ENCODE peak calls at places on chromosomes 1 and 21, in four cellular contexts. B, V, W and T are unnamed samples.
A peak's percentile ranks its signal among the peaks of the same experiment; 100 is the strongest.

GRCh38 chr1:232177438-232177837 is 452.5 kb downstream of the SIPA1L2 start:
- DNase-seq in B (no peak), V (no peak), W (no peak), T (no peak)

GRCh38 chr1:89633103-89633744 is at the start of gene LRRC8C:
- DNase-seq in B (peak; percentile 73), V (no peak), W (peak; percentile 81), T (no peak)

GRCh38 chr1:88276158-88276557 is 407.9 kb upstream of the PKN2 start:
- DNase-seq in B (no peak), V (no peak), W (no peak), T (no peak)

GRCh38 chr1:239805888-239806772 is 285.6 kb upstream of the FMN2 start:
- DNase-seq in B (no peak), V (no peak), W (no peak), T (no peak)

GRCh38 chr1:118504231-118504644 is 319.2 kb upstream of the SPAG17 start:
- DNase-seq in B (no peak), V (peak; percentile 61), W (no peak), T (no peak)

GRCh38 chr1:76374111-76374510 is 299.6 kb downstream of the ST6GALNAC3 start:
- DNase-seq in B (no peak), V (no peak), W (no peak), T (no peak)

GRCh38 chr1:117414943-117415342 is 47.7 kb downstream of the MAN1A2 start:
- DNase-seq in B (no peak), V (no peak), W (no peak), T (no peak)

GRCh38 chr1:9455487-9456237 is 83.6 kb upstream of the SLC25A33 start:
- DNase-seq in B (no peak), V (peak; percentile 97), W (no peak), T (no peak)

GRCh38 chr1:115977481-115978258 is 1.4 kb downstream of the SLC22A15 start:
- DNase-seq in B (no peak), V (no peak), W (no peak), T (no peak)

GRCh38 chr1:117392776-117393175 is 25.5 kb downstream of the MAN1A2 start:
- DNase-seq in B (no peak), V (no peak), W (no peak), T (no peak)

GRCh38 chr1:77888071-77888428 is 374 bp upstream of the NEXN start:
- DNase-seq in B (no peak), V (no peak), W (no peak), T (no peak)

GRCh38 chr1:101820080-101820479 is 176.6 kb downstream of the OLFM3 start:
- DNase-seq in B (no peak), V (peak; percentile 57), W (no peak), T (no peak)

GRCh38 chr21:34962586-34963222 is 86.4 kb downstream of the RUNX1 start:
- DNase-seq in B (no peak), V (no peak), W (no peak), T (no peak)

GRCh38 chr1:174008979-174009378 is 13.2 kb downstream of the RC3H1 start:
- DNase-seq in B (no peak), V (no peak), W (no peak), T (no peak)

GRCh38 chr1:108896160-108897150 is 19.7 kb downstream of the GPSM2 start:
- DNase-seq in B (no peak), V (peak; percentile 64), W (no peak), T (no peak)

GRCh38 chr1:232459826-232460225 is 170.1 kb downstream of the SIPA1L2 start:
- DNase-seq in B (no peak), V (no peak), W (no peak), T (no peak)

GRCh38 chr1:240190881-240191385 is 99.2 kb downstream of the FMN2 start:
- DNase-seq in B (no peak), V (no peak), W (no peak), T (no peak)

GRCh38 chr1:233197940-233198339 is 97.6 kb downstream of the PCNX2 start:
- DNase-seq in B (no peak), V (no peak), W (no peak), T (no peak)

GRCh38 chr1:46134660-46135331 is 2.4 kb upstream of the PIK3R3 start:
- DNase-seq in B (no peak), V (no peak), W (no peak), T (no peak)

GRCh38 chr1:211339631-211340041 is 13.0 kb downstream of the TRAF5 start:
- DNase-seq in B (no peak), V (no peak), W (peak; percentile 56), T (no peak)

GRCh38 chr1:233721003-233721595 is 107.2 kb downstream of the KCNK1 start:
- DNase-seq in B (no peak), V (peak; percentile 54), W (no peak), T (no peak)

GRCh38 chr1:183945432-183946308 is 91.9 kb downstream of the COLGALT2 start:
- DNase-seq in B (no peak), V (peak; percentile 80), W (no peak), T (no peak)

GRCh38 chr21:16353764-16354163 is 624.0 kb downstream of the USP25 start:
- DNase-seq in B (no peak), V (no peak), W (no peak), T (no peak)

GRCh38 chr1:230148194-230148581 is 81.2 kb downstream of the GALNT2 start:
- DNase-seq in B (no peak), V (no peak), W (no peak), T (no peak)
- H3K4me1 ChIP-seq in B (peaks cover 14% of the 10 kb centered on the region), V (no peaks in the 10 kb centered on the region), W (peaks cover 22% of the 10 kb centered on the region), T (peaks cover 69% of the 10 kb centered on the region)

GRCh38 chr1:155136728-155137127 is 1.1 kb downstream of the SLC50A1 start:
- DNase-seq in B (no peak), V (peak; percentile 51), W (no peak), T (no peak)

GRCh38 chr1:155137129-155137528 is 1.5 kb downstream of the SLC50A1 start:
- DNase-seq in B (no peak), V (no peak), W (no peak), T (no peak)

GRCh38 chr1:155134322-155134721 is 1.3 kb upstream of the SLC50A1 start:
- DNase-seq in B (no peak), V (no peak), W (no peak), T (no peak)

GRCh38 chr1:155134858-155135415 is 715 bp upstream of the SLC50A1 start:
- DNase-seq in B (peak; percentile 96), V (peak; percentile 87), W (peak; percentile 94), T (peak; percentile 97)

GRCh38 chr1:155135416-155136197 is at the start of gene SLC50A1:
- DNase-seq in B (peak; percentile 97), V (peak; percentile 98), W (peak; percentile 98), T (peak; percentile 93)
- TF ChIP-seq CTCF in B (peak; percentile 67), V (peak; percentile 48), W (peak; percentile 52), T (peak; percentile 46)

DNA sequence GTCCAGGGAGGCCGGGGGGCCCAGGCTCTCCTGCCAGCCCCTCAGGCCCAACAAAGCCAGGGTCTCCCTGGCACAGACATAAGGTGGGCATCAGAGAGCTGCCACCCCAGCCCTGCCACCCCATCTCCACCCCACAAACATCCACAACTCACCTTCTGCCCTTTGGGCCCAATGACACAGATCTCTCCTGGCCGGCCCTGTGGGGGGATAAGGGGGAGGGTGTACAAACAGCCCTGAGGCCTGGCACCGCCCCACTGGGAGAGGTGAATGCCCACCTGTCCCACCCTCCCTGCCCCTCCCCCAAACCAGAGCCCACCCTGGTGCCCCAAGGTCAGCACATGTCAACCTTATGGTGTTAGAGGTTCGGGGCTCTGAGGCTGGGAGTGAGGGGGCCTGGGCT is 12.4 kb downstream of the COL16A1 start:
- DNase-seq in B (no peak), V (no peak), W (no peak), T (no peak)
- H3K36me3 ChIP-seq in B (peaks cover 3% of the 10 kb centered on the region), V (no peaks in the 10 kb centered on the region), W (peaks cover 68% of the 10 kb centered on the region), T (no peaks in the 10 kb centered on the region)

GRCh38 chr1:16163882-16164820 is 8.3 kb upstream of the EPHA2 start:
- DNase-seq in B (no peak), V (peak; percentile 81), W (no peak), T (no peak)

GRCh38 chr1:16162163-16162822 is 6.4 kb upstream of the EPHA2 start:
- DNase-seq in B (no peak), V (peak; percentile 92), W (no peak), T (no peak)

GRCh38 chr1:16158993-16159831 is 3.3 kb upstream of the EPHA2 start:
- DNase-seq in B (no peak), V (no peak), W (no peak), T (no peak)

GRCh38 chr1:16164821-16165364 is 9.0 kb upstream of the EPHA2 start:
- DNase-seq in B (no peak), V (peak; percentile 56), W (no peak), T (no peak)

DNA sequence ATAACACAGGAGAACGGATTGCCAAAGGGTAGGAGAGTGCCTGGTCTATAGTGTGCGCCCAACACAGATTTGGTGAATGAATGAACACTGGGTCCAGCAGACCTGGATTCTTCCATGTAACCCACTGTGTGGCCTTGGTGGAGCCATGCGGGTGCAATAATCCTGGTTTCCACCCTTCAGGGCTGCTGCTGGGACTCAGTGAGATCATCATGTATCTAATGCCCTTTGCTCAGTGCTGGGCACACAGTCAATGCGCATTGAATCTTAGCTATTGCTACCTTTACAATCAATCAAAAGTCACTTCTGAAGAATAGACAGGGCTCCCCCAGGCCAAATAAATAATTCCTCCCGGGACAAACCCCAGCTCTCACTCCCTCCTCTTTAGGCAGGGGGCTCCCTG is 5.8 kb upstream of the EPHA2 start:
- DNase-seq in B (no peak), V (no peak), W (no peak), T (no peak)
- H3K4me1 ChIP-seq in B (no peaks in the 10 kb centered on the region), V (peaks cover 19% of the 10 kb centered on the region), W (peaks cover 40% of the 10 kb centered on the region), T (no peaks in the 10 kb centered on the region)

GRCh38 chr1:200345516-200345915 is 64.3 kb downstream of the ZNF281 start:
- DNase-seq in B (no peak), V (no peak), W (no peak), T (no peak)
- TF ChIP-seq CTCF in B (no peak), V (no peak), W (no peak), T (no peak)